ENCODE peak calls at places on chromosomes 6 and 20, in five cellular contexts. M, R, X, I and G are unnamed samples.

GRCh38 chr6:99995916-99996315 is 1.9 kb upstream of the MCHR2 start:
- DNase-seq in X (no peak), I (no peak), R (no peak), M (no peak), G (no peak)

GRCh38 chr6:16398587-16398986 is 160.2 kb downstream of the GMPR start:
- DNase-seq in R (no peak), X (no peak), I (no peak), M (no peak), G (no peak)

GRCh38 chr6:30915591-30915946 is 1.5 kb downstream of the VARS2 start:
- DNase-seq in I (peak; percentile 74), R (no peak), X (no peak), M (no peak), G (no peak)

GRCh38 chr6:85561750-85562357 is 31.8 kb downstream of the SNX14 start:
- DNase-seq in M (no peak), R (no peak), I (no peak), X (no peak), G (no peak)

GRCh38 chr20:61949363-61949713 is 116.3 kb downstream of the TAF4 start:
- DNase-seq in I (no peak), X (no peak), M (no peak), R (no peak), G (no peak)

GRCh38 chr6:21201181-21201580 is 392.4 kb upstream of the SOX4 start:
- DNase-seq in M (no peak), I (peak; percentile 42), R (no peak), X (no peak), G (no peak)

GRCh38 chr6:121595646-121596045 is 160.2 kb downstream of the GJA1 start:
- DNase-seq in R (no peak), M (no peak), I (no peak), X (no peak), G (no peak)

GRCh38 chr6:108268845-108269244 is 8.0 kb upstream of the SNX3 start:
- DNase-seq in X (no peak), I (no peak), R (no peak), M (no peak), G (no peak)

GRCh38 chr6:32785781-32786533 is 22.6 kb upstream of the HLA-DQB2 start:
- DNase-seq in R (peak; percentile 49), X (peak; percentile 58), M (peak; percentile 27), I (peak; percentile 37), G (peak; percentile 28)

GRCh38 chr20:41423026-41423425 is 56.4 kb upstream of the EMILIN3 start:
- DNase-seq in I (no peak), M (no peak), R (no peak), X (no peak), G (no peak)

GRCh38 chr6:151229401-151230276 is 10.1 kb upstream of the AKAP12 start:
- DNase-seq in M (no peak), I (no peak), X (no peak), R (no peak), G (no peak)
- TF ChIP-seq EP300 in M (no peak), I (no peak), X (no peak), R (no peak), G (no peak)

DNA sequence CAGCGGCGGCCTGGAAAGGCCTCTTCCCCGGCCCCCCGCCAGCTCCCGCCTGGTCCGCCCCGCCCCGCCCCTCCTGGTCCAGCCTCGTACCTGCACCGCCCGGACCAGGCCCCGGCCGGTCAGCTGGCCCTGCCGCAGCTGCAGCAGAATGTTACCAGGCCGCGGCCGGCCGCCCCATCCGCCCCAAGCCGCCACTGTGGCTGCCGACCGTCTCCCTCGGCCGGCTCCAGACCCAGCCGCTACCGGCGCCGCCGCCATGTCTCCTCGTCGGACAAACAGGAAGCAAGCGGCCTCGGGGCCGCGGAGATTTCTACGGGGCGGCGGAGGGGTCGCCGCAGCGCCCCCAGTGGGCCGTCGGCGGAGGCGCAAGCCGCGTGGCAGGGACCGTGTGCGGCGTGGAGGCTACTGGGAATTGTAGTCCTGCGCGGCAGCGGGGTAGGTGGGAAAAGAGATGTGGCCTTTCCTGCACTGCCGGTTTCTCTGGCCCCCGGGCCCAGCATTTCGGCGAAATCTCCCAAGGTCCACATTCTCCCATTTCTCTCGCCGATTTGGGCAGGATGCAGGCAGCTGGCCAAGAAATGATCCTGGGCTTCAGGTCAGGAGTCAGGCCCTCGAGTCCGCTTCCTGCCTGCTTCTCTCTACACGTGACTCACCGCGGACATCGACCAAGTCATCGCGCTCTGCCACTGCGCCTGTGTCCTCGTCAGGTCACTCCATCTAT is at the start of gene TRPC4AP:
- DNase-seq in I (peak; percentile 94), R (peak; percentile 92), M (peak; percentile 57), X (peak; percentile 92), G (peak; percentile 91)
- H3K27ac ChIP-seq in I (peak within 1 kb of the TSS; percentile 83), R (peak within 1 kb of the TSS; percentile 72), M (peak within 1 kb of the TSS; percentile 69), X (peak within 1 kb of the TSS; percentile 99), G (peak within 1 kb of the TSS; percentile 93)

DNA sequence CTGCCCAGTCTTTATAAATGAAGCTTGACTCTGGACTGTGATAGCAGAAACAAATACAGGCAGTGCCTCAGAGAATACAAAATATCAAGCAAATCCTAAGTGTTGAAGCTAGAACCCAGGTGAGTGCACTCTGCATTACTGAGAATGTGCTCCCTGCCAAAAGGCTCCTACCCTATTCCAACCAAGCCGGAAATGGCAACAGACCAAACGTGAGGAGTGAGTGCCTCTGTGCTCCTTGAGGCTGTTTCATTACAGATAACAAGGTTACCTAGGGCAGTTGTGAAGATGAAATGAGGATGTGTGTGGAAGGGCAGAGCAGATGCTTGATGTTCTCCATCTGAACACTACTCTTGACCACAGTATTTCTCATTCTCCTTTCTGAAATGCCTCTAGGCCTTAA is 29.3 kb downstream of the SSR1 start:
- DNase-seq in I (no peak), R (no peak), M (no peak), X (no peak), G (no peak)
- TF ChIP-seq POLR2AphosphoS5 in I (no peak), R (no peak), M (no peak), X (no peak), G (no peak)

DNA sequence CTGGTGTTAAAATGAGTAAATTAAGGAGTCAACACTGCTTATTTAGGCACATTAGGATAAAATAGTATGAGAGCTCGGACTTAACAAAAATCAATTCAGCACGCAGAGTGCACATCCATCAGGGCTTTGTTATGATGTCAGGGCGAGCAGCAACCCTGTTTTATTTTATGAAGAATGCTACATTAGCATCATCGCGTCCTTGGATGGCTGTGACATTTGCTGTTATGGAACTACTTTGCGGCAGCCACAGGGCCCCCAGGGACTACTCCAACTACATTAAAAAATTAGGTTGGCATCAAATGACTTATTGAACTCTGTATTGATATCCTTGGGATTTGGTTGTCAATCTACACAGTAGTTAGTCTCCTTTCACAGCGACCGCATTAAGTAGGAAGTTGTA is 489.5 kb upstream of the FLRT3 start:
- DNase-seq in X (no peak), R (no peak), M (no peak), I (no peak), G (no peak)
- TF ChIP-seq EP300 in X (no peak), R (no peak), M (no peak), I (no peak), G (no peak)

GRCh38 chr6:168303982-168304751 is 15.4 kb downstream of the DACT2 start:
- DNase-seq in X (no peak), I (no peak), R (no peak), M (no peak), G (no peak)

GRCh38 chr6:168307011-168307694 is 12.4 kb downstream of the DACT2 start:
- DNase-seq in M (no peak), I (no peak), X (no peak), R (no peak), G (no peak)

GRCh38 chr6:168305863-168306262 is 13.7 kb downstream of the DACT2 start:
- DNase-seq in X (no peak), I (no peak), M (no peak), R (no peak), G (no peak)

GRCh38 chr6:168304752-168305015 is 14.9 kb downstream of the DACT2 start:
- DNase-seq in X (no peak), R (no peak), I (no peak), M (no peak), G (no peak)

GRCh38 chr6:168305091-168305749 is 14.4 kb downstream of the DACT2 start:
- DNase-seq in X (no peak), I (no peak), R (no peak), M (no peak), G (no peak)
- H3K27ac ChIP-seq in X (no peak overlapping the region), I (no peak overlapping the region), R (no peak overlapping the region), M (no peak overlapping the region), G (no peak overlapping the region)

GRCh38 chr6:156825475-156825874 is 48.3 kb downstream of the ARID1B start:
- DNase-seq in M (no peak), X (no peak), I (no peak), R (no peak), G (no peak)

GRCh38 chr6:156827382-156827781 is 50.2 kb downstream of the ARID1B start:
- DNase-seq in R (no peak), X (no peak), M (no peak), I (peak; percentile 73), G (no peak)

GRCh38 chr6:156830126-156830525 is 52.9 kb downstream of the ARID1B start:
- DNase-seq in X (no peak), R (no peak), M (no peak), I (no peak), G (no peak)

GRCh38 chr6:156826290-156826955 is 49.2 kb downstream of the ARID1B start:
- DNase-seq in I (no peak), X (peak; percentile 74), M (no peak), R (no peak), G (no peak)

DNA sequence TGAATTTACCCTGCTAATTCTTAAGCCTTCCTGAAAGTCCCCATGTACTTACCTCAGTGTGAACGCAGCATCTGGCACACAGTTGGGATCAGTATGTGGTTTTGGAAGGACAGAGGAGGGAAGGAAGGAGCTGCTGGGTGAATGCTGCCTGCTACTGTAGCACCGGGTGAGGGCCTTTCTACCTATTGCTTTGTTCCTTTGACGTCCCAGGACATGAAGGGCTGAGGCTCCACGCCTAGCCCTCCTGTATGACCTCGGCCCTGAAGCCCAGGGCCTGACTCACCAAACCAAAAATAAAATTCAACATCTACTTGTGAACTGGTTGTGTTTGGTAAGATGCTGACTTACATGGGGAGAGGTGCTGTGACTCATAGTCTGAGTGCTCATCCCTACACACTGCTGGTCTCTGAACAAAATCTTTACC is 51.1 kb downstream of the ARID1B start:
- DNase-seq in X (peak; percentile 44), R (no peak), M (no peak), I (no peak), G (no peak)
- TF ChIP-seq POLR2AphosphoS5 in X (no peak), R (no peak), M (no peak), I (no peak), G (no peak)

GRCh38 chr6:114453737-114454276 is 111.0 kb upstream of the HS3ST5 start:
- DNase-seq in I (no peak), R (no peak), M (no peak), X (no peak), G (no peak)
- TF ChIP-seq EP300 in I (no peak), R (no peak), M (no peak), X (no peak), G (no peak)

DNA sequence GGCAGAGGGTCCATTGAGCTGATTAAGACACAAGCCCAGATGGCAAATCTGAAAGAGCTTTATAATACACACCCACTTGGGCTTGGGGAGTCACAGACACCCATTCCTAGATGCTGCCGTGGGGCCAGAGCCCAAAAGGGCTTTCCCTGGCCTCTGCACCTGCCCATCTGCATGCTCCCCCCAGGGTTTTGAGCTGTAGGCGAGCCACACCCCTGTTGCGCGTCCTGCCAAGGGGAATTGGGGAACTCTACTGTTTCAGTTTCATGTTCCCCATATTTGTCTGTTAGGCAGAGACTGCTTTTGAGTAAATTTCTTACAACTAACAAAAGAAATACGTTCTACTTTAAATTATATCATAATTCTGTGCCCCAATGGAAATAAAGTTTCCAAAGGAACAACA is 52.9 kb upstream of the FNDC1 start:
- DNase-seq in R (no peak), X (peak; percentile 49), I (no peak), M (no peak), G (peak; percentile 36)
- H3K27ac ChIP-seq in R (no peak overlapping the region), X (peak overlapping the region; percentile 27), I (no peak overlapping the region), M (no peak overlapping the region), G (peak overlapping the region; percentile 50)

GRCh38 chr6:44298055-44298803 is 14.9 kb downstream of the AARS2 start:
- DNase-seq in I (peak; percentile 57), X (no peak), M (no peak), R (peak; percentile 57), G (no peak)
- TF ChIP-seq POLR2AphosphoS5 in I (no peak), X (no peak), M (no peak), R (no peak), G (no peak)